ENCODE peak calls at places on chromosomes 3 and 15, in five cellular contexts. D is ovary, O is HCT116, G is gastrocnemius medialis, K is Peyer's patch. N is an unnamed sample.

GRCh38 chr15:99454941-99455795 is 110.6 kb upstream of the MEF2A start:
- DNase-seq in D (peak; percentile 88), O (peak; percentile 51), G (peak; percentile 91), K (peak; percentile 17), N (peak; percentile 96)

GRCh38 chr15:67177750-67178149 is 76.7 kb downstream of the AAGAB start:
- DNase-seq in D (no peak), O (no peak), G (peak; percentile 18), K (no peak), N (peak; percentile 78)

GRCh38 chr3:148420251-148420650 is 277.5 kb upstream of the AGTR1 start:
- DNase-seq in D (no peak), O (no peak), G (no peak), K (no peak), N (no peak)

GRCh38 chr15:89358435-89358754 is 23.8 kb upstream of the POLG start:
- DNase-seq in D (no peak), O (no peak), G (no peak), K (peak; percentile 52), N (no peak)

GRCh38 chr3:16055606-16056209 is 118.8 kb upstream of the GALNT15 start:
- DNase-seq in D (no peak), O (no peak), G (no peak), K (no peak), N (no peak)

GRCh38 chr3:179189764-179190163 is 41.6 kb downstream of the PIK3CA start:
- DNase-seq in D (no peak), O (no peak), G (no peak), K (no peak), N (no peak)

GRCh38 chr3:185317674-185318073 is 45.3 kb upstream of the MAP3K13 start:
- DNase-seq in D (no peak), O (no peak), G (no peak), K (no peak), N (no peak)

GRCh38 chr3:169112153-169112892 is 551.2 kb downstream of the MECOM start:
- DNase-seq in D (no peak), O (peak; percentile 6), G (no peak), K (no peak), N (no peak)

GRCh38 chr3:141108002-141108401 is 56.9 kb downstream of the SPSB4 start:
- DNase-seq in D (no peak), O (no peak), G (no peak), K (no peak), N (peak; percentile 64)

GRCh38 chr15:79378394-79379158 is 53.6 kb upstream of the MINAR1 start:
- DNase-seq in D (no peak), O (no peak), G (no peak), K (no peak), N (no peak)

GRCh38 chr15:30889231-30889630 is 14.5 kb upstream of the FAN1 start:
- DNase-seq in D (no peak), O (no peak), G (no peak), K (no peak), N (no peak)

GRCh38 chr15:90213818-90214204 is 12.7 kb downstream of the SEMA4B start:
- DNase-seq in D (no peak), O (no peak), G (no peak), K (peak; percentile 89), N (no peak)

GRCh38 chr15:65869954-65870871 is 922 bp downstream of the RAB11A start:
- DNase-seq in D (no peak), O (no peak), G (peak; percentile 21), K (peak; percentile 27), N (peak; percentile 59)
- TF ChIP-seq POLR2A in D (no peak), O (no peak), G (no peak), K (peak; percentile 21), N (no peak)

DNA sequence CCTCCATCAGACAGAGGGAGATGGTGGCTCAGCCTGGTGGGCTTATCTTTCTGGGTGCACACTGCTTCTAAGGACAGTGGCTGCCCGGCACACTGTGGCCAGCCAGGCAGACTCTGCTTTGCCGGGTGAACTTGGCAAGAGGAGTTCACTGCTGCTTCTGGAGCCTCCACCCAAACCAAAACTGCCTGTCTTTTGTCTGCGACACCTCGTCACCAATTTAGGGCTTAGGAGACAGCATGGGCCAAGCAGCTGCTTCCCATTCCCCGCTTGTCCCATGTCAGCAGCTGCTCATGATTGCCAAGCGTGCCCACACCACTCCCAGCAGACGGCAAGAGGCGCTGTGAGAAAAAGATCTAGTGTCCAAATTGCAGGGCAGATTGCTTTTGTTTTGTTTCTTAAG is 57.3 kb downstream of the LSM3 start:
- DNase-seq in D (no peak), O (no peak), G (peak; percentile 40), K (no peak), N (peak; percentile 59)
- TF ChIP-seq CTCF in D (no peak), O (no peak), G (no peak), K (no peak), N (no peak)

GRCh38 chr15:38283010-38283409 is 30.4 kb downstream of the SPRED1 start:
- DNase-seq in D (no peak), O (no peak), G (no peak), K (no peak), N (no peak)
- TF ChIP-seq POLR2A in D (no peak), O (no peak), G (no peak), K (no peak), N (no peak)

GRCh38 chr3:132537297-132537696 is 59.8 kb upstream of the ACKR4 start:
- DNase-seq in D (no peak), O (no peak), G (no peak), K (no peak), N (no peak)
- TF ChIP-seq CTCF in D (no peak), O (no peak), G (no peak), K (no peak), N (no peak)

GRCh38 chr3:52897130-52898109 is at the start of gene STIMATE:
- DNase-seq in D (peak; percentile 91), O (peak; percentile 41), G (peak; percentile 85), K (peak; percentile 81), N (peak; percentile 96)
- TF ChIP-seq POLR2A in D (no peak), O (peak; percentile 41), G (peak; percentile 80), K (peak; percentile 62), N (no peak)

DNA sequence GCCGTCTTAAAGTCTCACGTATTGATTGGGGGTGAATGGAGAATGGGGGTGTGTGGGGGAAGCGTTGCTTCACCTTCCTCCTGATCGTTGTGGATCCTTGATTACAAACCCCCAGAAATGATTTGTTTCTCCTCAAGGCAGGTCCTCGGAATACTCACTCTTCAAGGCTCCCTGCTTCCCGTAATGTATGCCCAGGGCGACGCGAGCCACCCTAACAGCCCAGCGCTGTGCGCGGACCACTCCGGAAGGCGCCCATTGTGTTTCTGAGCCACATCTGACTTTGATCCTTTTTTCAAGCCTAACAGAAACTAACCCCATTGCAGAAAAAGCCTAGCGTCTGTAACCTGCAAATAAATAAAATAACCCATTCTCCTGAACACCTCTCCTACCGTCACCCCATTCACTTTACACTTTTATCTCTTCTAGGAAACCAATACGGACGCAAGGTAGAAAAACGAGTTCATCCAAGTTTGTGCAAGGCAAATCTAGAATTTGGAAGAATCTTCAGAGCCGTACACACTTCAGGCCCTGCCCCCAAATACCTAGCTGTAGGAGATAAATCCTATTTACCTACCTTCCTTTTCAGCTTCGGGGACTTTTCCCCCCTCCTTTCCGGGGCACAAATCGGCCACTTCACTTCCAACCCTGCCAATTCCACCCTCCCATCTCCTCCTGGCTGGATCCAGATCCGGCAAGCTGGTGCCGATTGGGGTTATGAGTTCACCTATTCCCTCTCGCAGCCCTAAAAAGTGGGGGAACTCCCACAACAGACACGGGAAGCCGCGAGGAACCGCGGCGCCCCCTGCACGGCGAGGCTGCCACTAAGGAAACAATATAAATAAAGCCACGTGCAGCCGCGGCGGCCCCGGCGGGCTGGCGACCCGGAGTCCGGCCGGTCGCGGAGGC is 1.1 kb downstream of the PRTG start:
- DNase-seq in D (peak; percentile 57), O (no peak), G (no peak), K (no peak), N (no peak)
- TF ChIP-seq CTCF in D (no peak), O (no peak), G (no peak), K (no peak), N (no peak)

DNA sequence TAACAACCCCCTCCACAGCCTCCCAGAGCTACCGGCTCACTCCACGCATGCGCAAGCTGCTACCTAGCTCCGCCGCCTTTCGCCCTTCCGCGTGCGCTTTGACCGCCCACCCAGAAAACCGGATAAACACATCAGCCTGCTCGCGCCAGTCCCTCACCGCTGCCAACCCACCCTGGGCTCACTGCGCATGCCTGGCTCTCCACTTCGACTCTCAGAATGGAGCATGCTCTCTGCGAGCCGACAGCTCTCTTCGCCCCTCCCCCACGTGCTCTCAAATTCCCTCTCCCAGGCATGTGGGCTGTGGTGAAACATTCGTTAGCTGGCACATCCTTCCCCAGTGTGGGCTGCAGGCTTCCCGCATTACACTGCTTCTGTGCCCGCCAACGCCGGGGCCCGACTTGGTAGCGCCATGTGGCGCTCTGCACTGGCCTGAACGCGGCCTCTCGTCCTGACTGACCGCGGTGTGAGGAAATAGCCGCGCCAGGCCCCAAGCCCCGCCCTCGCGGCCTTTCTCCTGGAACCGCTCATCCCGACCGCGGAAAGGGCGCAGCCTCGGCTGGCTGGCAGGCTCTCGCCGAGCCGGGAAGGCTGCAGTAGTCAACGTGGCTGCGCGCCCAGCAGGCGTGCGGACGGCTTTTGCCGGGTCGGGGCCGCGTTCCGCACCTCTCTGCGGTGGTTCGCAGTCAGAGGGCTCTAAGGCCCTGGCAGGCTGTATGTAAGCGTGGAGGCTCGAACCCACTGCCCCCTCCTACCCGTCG is 445 bp upstream of the MSL2 start:
- DNase-seq in D (peak; percentile 100), O (peak; percentile 99), G (peak; percentile 99), K (peak; percentile 97), N (peak; percentile 99)
- TF ChIP-seq POLR2A in D (peak; percentile 30), O (peak; percentile 56), G (peak; percentile 80), K (peak; percentile 65), N (no peak)